ENCODE peak calls at places on chromosomes 2 and 18, in five cellular contexts. O is naive thymus-derived CD4-positive, alpha-beta T cell; H is SK-N-SH; C is heart left ventricle; M is breast epithelium. U is an unnamed sample.

GRCh38 chr2:146229513-146230155 is 1615.2 kb upstream of the ACVR2A start:
- DNase-seq in O (no peak), C (no peak), M (no peak), H (no peak), U (no peak)

GRCh38 chr18:34153711-34154110 is 71.0 kb downstream of the NOL4 start:
- DNase-seq in O (no peak), C (no peak), H (peak; percentile 14), M (no peak), U (peak; percentile 80)

GRCh38 chr2:17578466-17578928 is 38.0 kb downstream of the VSNL1 start:
- DNase-seq in O (no peak), H (no peak), M (peak; percentile 69), C (no peak), U (no peak)

GRCh38 chr18:57624988-57625387 is 3.4 kb upstream of the NARS1 start:
- DNase-seq in C (no peak), H (no peak), M (no peak), O (no peak), U (no peak)

GRCh38 chr18:1604751-1605150 is 700.1 kb downstream of the ADCYAP1 start:
- DNase-seq in H (no peak), C (no peak), M (no peak), O (no peak), U (no peak)

GRCh38 chr18:13620206-13620672 is 106.1 kb downstream of the FAM210A start:
- DNase-seq in O (no peak), H (no peak), C (no peak), M (no peak), U (no peak)

GRCh38 chr2:130827502-130828251 is 9.0 kb upstream of the ARHGEF4 start:
- DNase-seq in C (no peak), H (no peak), O (no peak), M (no peak), U (no peak)

GRCh38 chr2:127615511-127616166 is 30.3 kb upstream of the GPR17 start:
- DNase-seq in O (no peak), H (peak; percentile 3), C (peak; percentile 11), M (no peak), U (no peak)

GRCh38 chr2:36966370-36967235 is at the start of gene STRN:
- DNase-seq in M (peak; percentile 96), H (peak; percentile 100), C (peak; percentile 98), O (peak; percentile 99), U (peak; percentile 98)

GRCh38 chr18:60176271-60176670 is 196.3 kb downstream of the MC4R start:
- DNase-seq in O (no peak), M (no peak), C (no peak), H (no peak), U (no peak)

GRCh38 chr18:58337688-58338087 is 291.2 kb downstream of the ALPK2 start:
- DNase-seq in M (no peak), O (no peak), H (no peak), C (peak; percentile 31), U (no peak)

GRCh38 chr2:11646530-11646929 is 23.5 kb downstream of the NTSR2 start:
- DNase-seq in H (no peak), O (no peak), C (no peak), M (no peak), U (no peak)

DNA sequence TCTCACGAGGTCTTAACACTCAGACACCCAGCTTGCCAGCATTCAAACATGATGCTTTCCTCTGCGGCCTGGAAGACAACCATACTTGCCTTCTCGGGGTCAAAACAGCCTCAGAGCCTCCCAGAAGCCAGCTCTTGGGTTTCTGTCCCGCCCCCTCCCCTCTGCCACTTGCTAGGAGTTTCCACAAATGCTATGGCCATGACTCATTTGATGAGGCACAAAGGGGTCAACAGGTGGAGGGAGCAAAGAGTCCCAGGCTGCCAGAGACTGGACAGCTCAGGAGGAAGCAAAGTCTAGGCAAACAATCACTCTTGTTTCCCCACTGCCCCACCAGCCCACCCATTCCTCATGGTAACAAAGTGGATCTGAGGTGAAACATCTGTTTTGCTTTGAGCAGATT is 551.2 kb downstream of the TNS1 start:
- DNase-seq in C (no peak), O (no peak), M (no peak), H (no peak), U (no peak)
- H3K27ac ChIP-seq in C (no peak overlapping the region), O (no peak overlapping the region), M (no peak overlapping the region), H (no peak overlapping the region), U (no peak overlapping the region)

GRCh38 chr2:196131384-196131861 is 40.0 kb downstream of the STK17B start:
- DNase-seq in M (no peak), C (peak; percentile 25), H (peak; percentile 7), O (no peak), U (peak; percentile 94)
- H3K9me3 ChIP-seq in M (peaks cover 60% of the 10 kb centered on the region), C (peaks cover 25% of the 10 kb centered on the region), H (peaks cover 30% of the 10 kb centered on the region), O (peaks cover 52% of the 10 kb centered on the region), U (peaks cover 8% of the 10 kb centered on the region)

GRCh38 chr2:179017958-179018357 is 32.0 kb downstream of the CCDC141 start:
- DNase-seq in M (no peak), C (no peak), H (no peak), O (no peak), U (no peak)
- H3K27ac ChIP-seq in M (no peak overlapping the region), C (no peak overlapping the region), H (no peak overlapping the region), O (no peak overlapping the region), U (no peak overlapping the region)

GRCh38 chr2:42783511-42783910 is 8.9 kb downstream of the HAAO start:
- DNase-seq in O (no peak), C (no peak), H (no peak), M (no peak), U (no peak)

GRCh38 chr2:42777883-42778805 is 14.2 kb upstream of the OXER1 start:
- DNase-seq in H (no peak), O (no peak), C (no peak), M (no peak), U (no peak)

GRCh38 chr2:42784204-42784880 is 8.0 kb downstream of the HAAO start:
- DNase-seq in H (peak; percentile 30), C (no peak), O (no peak), M (no peak), U (no peak)

GRCh38 chr2:42775812-42776211 is 11.9 kb upstream of the OXER1 start:
- DNase-seq in M (no peak), C (no peak), H (no peak), O (peak; percentile 19), U (no peak)

GRCh38 chr2:42781204-42781603 is 11.2 kb downstream of the HAAO start:
- DNase-seq in C (no peak), H (no peak), O (no peak), M (no peak), U (no peak)
- H3K9me3 ChIP-seq in C (no peaks in the 10 kb centered on the region), H (no peaks in the 10 kb centered on the region), O (no peaks in the 10 kb centered on the region), M (no peaks in the 10 kb centered on the region), U (no peaks in the 10 kb centered on the region)

DNA sequence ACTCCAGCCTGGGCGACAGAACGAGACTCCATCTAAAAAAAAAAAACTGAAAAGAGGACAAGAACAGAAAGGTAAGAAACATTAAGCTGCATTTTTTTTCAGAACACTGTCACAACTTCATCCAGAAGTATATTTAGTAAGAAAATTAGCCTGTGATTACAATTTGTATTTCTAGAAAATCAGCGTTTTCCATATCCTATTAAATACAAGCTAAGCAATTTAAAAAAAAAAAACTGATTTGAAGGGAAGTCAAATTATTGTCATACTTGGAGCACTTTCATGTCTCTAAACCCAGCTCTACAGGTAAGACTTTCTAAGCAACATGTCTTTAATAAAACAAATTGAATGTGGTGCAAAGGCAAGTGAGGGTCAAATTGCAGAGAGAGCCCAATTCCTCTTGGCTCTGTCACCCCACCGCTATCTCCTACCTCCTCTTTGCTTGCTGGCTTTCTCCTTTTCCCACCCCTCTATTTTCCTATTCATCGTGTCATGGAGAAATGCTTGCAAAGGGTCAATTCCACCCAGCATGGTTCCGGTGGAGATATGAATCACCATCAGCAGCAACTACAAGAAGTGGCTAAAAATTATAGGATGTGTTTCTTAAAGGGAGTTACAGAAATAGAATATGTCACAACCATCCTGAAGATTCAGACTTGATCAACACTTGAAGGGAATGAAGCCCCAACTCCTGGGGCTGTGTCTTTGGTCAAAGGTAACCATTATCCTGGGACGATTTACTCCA is 68.4 kb upstream of the BCL11A start:
- DNase-seq in H (no peak), M (no peak), O (no peak), C (no peak), U (no peak)
- H3K27ac ChIP-seq in H (no peak overlapping the region), M (no peak overlapping the region), O (no peak overlapping the region), C (no peak overlapping the region), U (no peak overlapping the region)

U was measured in Karpas-422.